ENCODE peak calls at places on chromosomes 13 and 19, in four cellular contexts. F is adrenal gland; R is CD8-positive, alpha-beta T cell; G is fibroblast of lung. X is an unnamed sample.

GRCh38 chr13:43878897-43879322 is 630 bp downstream of the CCDC122 start:
- DNase-seq in R (no peak), G (peak), F (peak), X (no peak)

GRCh38 chr19:18895828-18896341 is at the start of gene CERS1:
- DNase-seq in F (no peak), G (no peak), R (no peak), X (no peak)

GRCh38 chr19:8046569-8047165 is 5.9 kb upstream of the CCL25 start:
- DNase-seq in R (no peak), G (no peak), F (no peak), X (no peak)

GRCh38 chr19:14580623-14581237 is 2.2 kb upstream of the CLEC17A start:
- DNase-seq in F (no peak), G (no peak), R (no peak), X (no peak)

GRCh38 chr19:6260912-6261636 is 18.7 kb downstream of the MLLT1 start:
- DNase-seq in F (no peak), G (no peak), R (no peak), X (no peak)

GRCh38 chr13:20125129-20125782 is 35.6 kb downstream of the GJA3 start:
- DNase-seq in G (peak), F (peak), R (no peak), X (no peak)

GRCh38 chr13:93861818-93862217 is 617.7 kb downstream of the DCT start:
- DNase-seq in F (peak), R (no peak), G (peak), X (peak)

GRCh38 chr19:34184880-34185491 is 12.7 kb downstream of the LSM14A start:
- DNase-seq in R (no peak), G (peak), F (no peak), X (no peak)

GRCh38 chr13:112227031-112227430 is 149.1 kb upstream of the SPACA7 start:
- DNase-seq in G (no peak), R (no peak), F (no peak), X (no peak)

GRCh38 chr19:34128558-34129250 is 43.6 kb upstream of the LSM14A start:
- DNase-seq in R (no peak), G (no peak), F (no peak), X (no peak)

GRCh38 chr19:43901395-43902390 is 33.4 kb downstream of the ZNF45 start:
- DNase-seq in G (peak), F (peak), R (peak), X (peak)

GRCh38 chr19:17504456-17504855 is 7.0 kb upstream of the PGLS start:
- DNase-seq in G (no peak), F (no peak), R (no peak), X (no peak)

GRCh38 chr13:108176685-108177274 is 38.6 kb downstream of the LIG4 start:
- DNase-seq in G (peak), F (peak), R (peak), X (no peak)

GRCh38 chr13:43838909-43839308 is 40.6 kb downstream of the CCDC122 start:
- DNase-seq in F (no peak), R (no peak), G (peak), X (peak)

GRCh38 chr13:112113851-112114250 is 46.9 kb downstream of the SOX1 start:
- DNase-seq in R (no peak), F (no peak), G (no peak), X (no peak)

GRCh38 chr19:19280561-19280960 is 7.5 kb upstream of the TM6SF2 start:
- DNase-seq in R (no peak), G (peak), F (no peak), X (no peak)

GRCh38 chr13:25683056-25683455 is 311.3 kb downstream of the ATP8A2 start:
- DNase-seq in G (no peak), R (no peak), F (no peak), X (no peak)

GRCh38 chr13:19185865-19186645 is 4.4 kb upstream of the TUBA3C start:
- DNase-seq in R (no peak), F (no peak), G (no peak), X (no peak)

GRCh38 chr19:50836543-50837195 is 3.3 kb upstream of the KLK15 start:
- DNase-seq in G (no peak), R (no peak), F (no peak), X (no peak)
- TF ChIP-seq CTCF in G (no peak), R (no peak), F (no peak), X (no peak)

DNA sequence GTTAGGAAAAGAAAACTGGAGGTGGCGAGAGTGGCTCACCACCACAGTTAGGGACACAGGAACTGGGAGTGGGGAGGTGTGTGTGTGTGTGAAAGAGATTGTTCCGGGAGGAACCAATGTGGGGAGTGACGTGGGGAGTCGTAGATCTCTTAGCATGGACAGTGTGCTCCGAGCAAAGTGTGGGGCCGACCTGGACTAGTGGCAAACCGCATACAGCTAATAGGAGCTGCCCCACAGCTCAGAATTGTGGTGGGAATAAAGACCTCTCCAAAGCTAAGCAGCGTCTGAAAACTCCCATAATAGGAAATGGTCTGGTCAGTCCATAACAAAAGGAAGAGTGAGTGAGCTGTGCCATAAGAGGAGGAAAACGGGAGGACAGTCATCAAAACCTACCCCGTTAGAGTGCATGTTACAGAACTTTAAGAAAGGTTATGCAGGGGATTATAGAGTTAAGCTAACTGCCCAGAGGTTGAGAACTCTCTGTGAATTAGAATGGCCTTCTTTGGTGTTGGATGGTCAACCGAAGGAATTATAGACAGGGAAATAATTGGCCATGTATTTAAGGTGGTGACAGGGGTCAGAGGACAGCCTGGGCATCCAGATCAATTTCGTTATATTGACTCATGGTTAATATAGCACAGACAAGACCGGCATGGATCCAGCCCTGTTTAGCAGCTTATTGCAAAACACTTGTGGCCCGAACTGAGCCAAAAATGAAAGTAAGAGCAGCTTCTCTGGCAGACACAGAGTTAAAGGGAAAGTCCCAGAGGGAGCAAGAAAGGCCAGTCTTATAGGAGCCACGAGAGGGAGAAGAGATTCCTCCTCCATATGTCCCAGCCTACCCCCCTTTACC is 8.9 kb upstream of the SLC15A1 start:
- DNase-seq in F (peak), G (peak), R (no peak), X (no peak)
- H3K4me3 ChIP-seq in F (peak), G (peak), R (no peak), X (peak)

GRCh38 chr19:45021971-45022370 is 16.9 kb upstream of the CLASRP start:
- DNase-seq in R (no peak), F (no peak), G (no peak), X (no peak)

GRCh38 chr19:45020071-45020470 is 18.8 kb upstream of the CLASRP start:
- DNase-seq in F (no peak), G (no peak), R (no peak), X (no peak)

GRCh38 chr19:45011959-45012358 is 10.7 kb downstream of the RELB start:
- DNase-seq in G (no peak), R (no peak), F (no peak), X (no peak)

GRCh38 chr19:45019187-45019586 is 17.9 kb downstream of the RELB start:
- DNase-seq in R (no peak), F (no peak), G (no peak), X (no peak)

DNA sequence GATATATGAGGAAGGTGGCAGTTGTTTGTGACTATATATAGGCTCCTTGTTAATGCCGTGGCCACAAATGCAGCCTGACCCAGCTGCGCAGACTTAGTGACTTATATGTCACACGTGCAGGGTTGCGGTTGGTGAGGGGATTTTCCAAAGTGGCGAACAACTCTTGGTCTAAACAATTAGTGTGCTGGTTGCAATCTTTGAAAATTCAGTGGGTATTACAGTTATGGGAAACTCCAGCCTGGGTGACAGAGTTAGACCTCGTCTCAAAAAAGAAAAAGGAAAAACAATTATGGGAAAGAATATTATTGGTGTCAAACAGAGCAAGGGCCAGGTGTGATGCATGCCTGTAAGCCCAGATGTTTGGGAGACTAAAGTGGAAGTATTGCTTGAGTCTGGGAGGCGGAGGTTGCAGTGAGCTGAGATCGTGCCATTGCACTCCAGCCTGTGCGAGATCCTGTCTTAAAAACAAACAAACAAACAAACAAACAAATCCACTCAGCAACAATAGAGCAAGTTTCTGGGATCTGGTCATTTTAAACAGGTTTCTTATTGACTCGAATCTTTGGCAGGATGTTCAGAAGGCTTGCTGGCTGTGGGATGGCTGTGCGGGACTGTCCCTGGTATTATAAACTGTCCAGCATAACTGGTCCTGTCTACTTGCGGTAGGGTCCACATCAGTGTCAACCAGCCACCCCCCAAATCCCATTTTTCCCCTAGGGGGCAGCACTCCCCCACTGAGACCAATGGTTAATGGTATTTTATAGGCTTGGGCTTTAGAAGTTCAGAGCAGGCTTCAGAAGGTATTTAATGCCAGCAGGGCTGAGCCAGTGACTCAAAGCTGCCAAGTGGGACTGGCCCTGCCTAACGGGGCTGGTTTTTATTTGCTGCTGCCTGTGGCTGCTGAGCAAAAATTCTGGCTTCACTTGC is 15.4 kb downstream of the RELB start:
- DNase-seq in F (peak), G (peak), R (peak), X (peak)
- TF ChIP-seq CTCF in F (peak), G (peak), R (peak), X (peak)

GRCh38 chr19:1513492-1514294 is 874 bp upstream of the ADAMTSL5 start:
- DNase-seq in R (no peak), F (peak), G (peak), X (no peak)
- H3K4me3 ChIP-seq in R (no peak), F (peak), G (no peak), X (peak)